ENCODE peak calls at places on chromosomes 16 and 17, in nine cellular contexts. L, V, D, I, Y, N, P, F and B are unnamed samples.

GRCh38 chr16:10388987-10389386 is 3.1 kb downstream of the ATF7IP2 start:
- DNase-seq in L (no peak), V (no peak), D (no peak), I (no peak), Y (no peak), N (no peak), P (no peak), F (no peak), B (no peak)

GRCh38 chr16:10312784-10313724 is 72.8 kb upstream of the ATF7IP2 start:
- DNase-seq in L (no peak), V (no peak), D (no peak), I (no peak), Y (peak; percentile 70), N (no peak), P (no peak), F (no peak), B (no peak)

GRCh38 chr17:63455417-63455816 is 9.3 kb upstream of the CYB561 start:
- DNase-seq in L (no peak), V (no peak), D (no peak), I (no peak), Y (no peak), N (no peak), P (no peak), F (no peak), B (no peak)

GRCh38 chr17:33725675-33726271 is 432.7 kb upstream of the ASIC2 start:
- DNase-seq in L (no peak), V (no peak), D (no peak), I (peak; percentile 74), Y (no peak), N (no peak), P (peak; percentile 52), F (no peak), B (peak; percentile 54)

GRCh38 chr16:57475711-57476339 is 10.5 kb downstream of the DOK4 start:
- DNase-seq in L (no peak), V (peak; percentile 43), D (no peak), I (peak; percentile 89), Y (peak; percentile 78), N (no peak), P (peak; percentile 45), F (no peak), B (peak; percentile 73)

GRCh38 chr16:73054732-73055481 is 7.0 kb upstream of the ZFHX3 start:
- DNase-seq in L (no peak), V (peak; percentile 70), D (peak; percentile 50), I (no peak), Y (no peak), N (no peak), P (no peak), F (peak; percentile 60), B (no peak)

GRCh38 chr17:45117283-45117682 is 15.0 kb downstream of the PLCD3 start:
- DNase-seq in L (no peak), V (no peak), D (no peak), I (no peak), Y (no peak), N (no peak), P (no peak), F (no peak), B (no peak)

GRCh38 chr16:84423416-84423837 is 55.1 kb downstream of the ATP2C2 start:
- DNase-seq in L (no peak), V (peak; percentile 22), D (peak; percentile 56), I (no peak), Y (no peak), N (no peak), P (no peak), F (peak; percentile 48), B (no peak)

GRCh38 chr16:85302848-85303353 is 190.6 kb upstream of the CIBAR2 start:
- DNase-seq in L (no peak), V (no peak), D (no peak), I (no peak), Y (no peak), N (no peak), P (no peak), F (no peak), B (no peak)

GRCh38 chr17:13024526-13025263 is 6.9 kb upstream of the ELAC2 start:
- DNase-seq in L (no peak), V (peak; percentile 52), D (peak; percentile 41), I (peak; percentile 90), Y (peak; percentile 49), N (peak; percentile 57), P (peak; percentile 60), F (peak; percentile 35), B (peak; percentile 85)

GRCh38 chr17:59266748-59267147 is 46.4 kb downstream of the GDPD1 start:
- DNase-seq in L (no peak), V (no peak), D (no peak), I (no peak), Y (no peak), N (no peak), P (no peak), F (no peak), B (no peak)

GRCh38 chr16:30535777-30536190 is 1.1 kb upstream of the ZNF747 start:
- DNase-seq in L (peak; percentile 52), V (peak; percentile 64), D (peak; percentile 64), I (peak; percentile 67), Y (peak; percentile 80), N (peak; percentile 74), P (peak; percentile 81), F (peak; percentile 62), B (peak; percentile 36)

GRCh38 chr17:32962320-32962707 is 29.3 kb upstream of the SPACA3 start:
- DNase-seq in L (no peak), V (no peak), D (no peak), I (no peak), Y (no peak), N (no peak), P (no peak), F (no peak), B (no peak)

GRCh38 chr16:60199154-60199553 is 1465.0 kb upstream of the GOT2 start:
- DNase-seq in L (no peak), V (no peak), D (no peak), I (no peak), Y (no peak), N (no peak), P (no peak), F (no peak), B (no peak)

GRCh38 chr16:87057291-87057881 is 259.8 kb downstream of the C16orf95 start:
- DNase-seq in L (no peak), V (no peak), D (no peak), I (no peak), Y (no peak), N (no peak), P (no peak), F (no peak), B (no peak)

GRCh38 chr16:3138342-3138741 is 3.5 kb downstream of the ZNF213 start:
- DNase-seq in L (no peak), V (no peak), D (no peak), I (no peak), Y (no peak), N (no peak), P (peak; percentile 46), F (no peak), B (no peak)

GRCh38 chr16:3134338-3135119 is at the start of gene ZNF213:
- DNase-seq in L (peak; percentile 91), V (peak; percentile 99), D (peak; percentile 98), I (peak; percentile 89), Y (peak; percentile 93), N (peak; percentile 92), P (peak; percentile 97), F (peak; percentile 98), B (peak; percentile 82)

GRCh38 chr16:3138823-3139426 is 4.1 kb downstream of the ZNF213 start:
- DNase-seq in L (no peak), V (no peak), D (no peak), I (no peak), Y (no peak), N (no peak), P (no peak), F (no peak), B (no peak)

GRCh38 chr16:3135120-3135715 is 389 bp downstream of the ZNF213 start:
- DNase-seq in L (no peak), V (peak; percentile 19), D (no peak), I (no peak), Y (no peak), N (no peak), P (no peak), F (no peak), B (no peak)

GRCh38 chr16:3137267-3137666 is 2.4 kb downstream of the ZNF213 start:
- DNase-seq in L (no peak), V (no peak), D (no peak), I (no peak), Y (no peak), N (no peak), P (peak; percentile 43), F (no peak), B (no peak)
- TF ChIP-seq CTCF in L (no peak), V (no peak), D (no peak), I (no peak), Y (no peak), N (no peak), P (no peak), F (no peak), B (no peak)

DNA sequence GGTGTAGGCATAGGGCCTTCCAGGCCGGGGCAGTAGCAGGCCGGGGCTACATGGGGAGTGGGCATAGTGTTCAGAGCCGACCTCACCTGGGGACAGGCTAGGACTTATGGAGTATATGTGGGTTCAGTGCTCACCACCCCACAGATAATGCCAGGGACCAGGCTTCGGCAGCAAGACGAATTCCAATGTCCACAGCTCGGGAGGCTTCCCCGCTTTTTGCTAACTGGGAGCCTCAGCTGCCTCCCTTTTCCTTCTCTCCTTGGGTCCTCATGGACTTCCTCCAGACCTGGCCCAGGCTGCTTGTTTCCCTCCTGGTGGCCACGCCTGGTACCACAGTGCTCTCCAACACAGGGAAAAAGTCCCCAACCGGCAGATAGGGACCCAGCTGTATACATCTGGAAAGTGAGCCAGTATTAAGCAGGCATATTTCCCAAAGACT is 20.1 kb upstream of the SLC46A1 start:
- DNase-seq in L (no peak), V (no peak), D (no peak), I (peak; percentile 65), Y (no peak), N (no peak), P (no peak), F (no peak), B (peak; percentile 37)
- TF ChIP-seq CTCF in L (no peak), V (peak; percentile 42), D (peak; percentile 64), I (peak; percentile 66), Y (peak; percentile 47), N (no peak), P (no peak), F (peak; percentile 39), B (peak; percentile 56)

DNA sequence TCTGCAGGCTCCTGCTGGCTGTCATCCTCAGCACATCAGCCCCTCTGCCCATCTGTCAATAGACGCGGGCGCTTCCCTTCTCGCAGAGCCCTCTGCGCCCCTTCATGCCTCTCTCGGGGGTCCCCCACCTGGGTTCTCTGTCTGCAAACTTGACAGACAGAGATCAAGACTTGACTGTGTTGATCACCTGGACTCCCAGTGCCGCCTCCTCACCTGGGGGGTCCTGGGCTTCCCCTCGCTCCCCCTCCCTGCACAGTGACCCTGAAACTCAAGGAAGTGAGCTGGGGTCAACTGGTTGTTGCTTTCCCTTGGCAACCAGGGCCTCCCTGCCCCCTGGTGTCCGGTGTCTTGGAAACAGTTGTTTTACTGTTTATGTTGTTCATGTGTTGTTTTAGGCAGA is 31.9 kb downstream of the RNF213 start:
- DNase-seq in L (no peak), V (no peak), D (no peak), I (no peak), Y (no peak), N (no peak), P (no peak), F (no peak), B (peak; percentile 32)
- TF ChIP-seq CTCF in L (no peak), V (peak; percentile 7), D (peak; percentile 28), I (no peak), Y (no peak), N (no peak), P (no peak), F (no peak), B (peak; percentile 40)

GRCh38 chr16:68444058-68444657 is 4.2 kb downstream of the SMPD3 start:
- DNase-seq in L (no peak), V (peak; percentile 43), D (peak; percentile 14), I (peak; percentile 81), Y (no peak), N (peak; percentile 59), P (peak; percentile 54), F (peak; percentile 20), B (peak; percentile 45)
- TF ChIP-seq CTCF in L (no peak), V (no peak), D (no peak), I (no peak), Y (no peak), N (no peak), P (no peak), F (no peak), B (no peak)